ENCODE peak calls at places on chromosome 4, in six cellular contexts. J is lung; B is heart right ventricle; K is CD4-positive, CD25-positive, alpha-beta regulatory T cell; I is CD8-positive, alpha-beta memory T cell; P is PC-3. T is an unnamed sample. For H3K4me1 and H3K27me3, the result is how much of the 10 kb centered on the place peaks cover.

GRCh38 chr4:40321671-40322131 is 13.4 kb upstream of the CHRNA9 start:
- DNase-seq in J (no peak), B (no peak), K (no peak), I (no peak), P (no peak), T (no peak)

GRCh38 chr4:1595789-1596325 is 88.3 kb downstream of the FAM53A start:
- DNase-seq in J (no peak), B (no peak), K (no peak), I (no peak), P (no peak), T (no peak)

GRCh38 chr4:37873383-37873782 is 17.5 kb upstream of the TBC1D1 start:
- DNase-seq in J (no peak), B (no peak), K (no peak), I (no peak), P (peak), T (no peak)

GRCh38 chr4:28600958-28601357 is 1740.3 kb downstream of the STIM2 start:
- DNase-seq in J (no peak), B (no peak), K (no peak), I (no peak), P (no peak), T (no peak)

GRCh38 chr4:64497526-64497925 is 88.3 kb upstream of the TECRL start:
- DNase-seq in J (no peak), B (no peak), K (no peak), I (no peak), P (peak), T (no peak)

GRCh38 chr4:6767725-6768538 is 14.6 kb upstream of the KIAA0232 start:
- DNase-seq in J (no peak), B (no peak), K (no peak), I (no peak), P (no peak), T (no peak)

GRCh38 chr4:56301181-56302076 is 85.9 kb downstream of the AASDH start:
- DNase-seq in J (peak), B (peak), K (peak), I (peak), P (peak), T (peak)

GRCh38 chr4:115972967-115973366 is 859.5 kb upstream of the NDST4 start:
- DNase-seq in J (no peak), B (no peak), K (no peak), I (no peak), P (no peak), T (no peak)

GRCh38 chr4:137283737-137284136 is 248.6 kb downstream of the PCDH18 start:
- DNase-seq in J (no peak), B (no peak), K (no peak), I (no peak), P (peak), T (no peak)

GRCh38 chr4:124266706-124267105 is 445.8 kb downstream of the ANKRD50 start:
- DNase-seq in J (no peak), B (no peak), K (no peak), I (no peak), P (no peak), T (no peak)

GRCh38 chr4:188941524-188942109 is 802.4 kb downstream of the TRIML1 start:
- DNase-seq in J (no peak), B (no peak), K (no peak), I (no peak), P (peak), T (no peak)

GRCh38 chr4:141387299-141387698 is 166.6 kb downstream of the ZNF330 start:
- DNase-seq in J (no peak), B (no peak), K (no peak), I (no peak), P (no peak), T (no peak)

GRCh38 chr4:187606581-187606980 is 389.0 kb upstream of the ZFP42 start:
- DNase-seq in J (no peak), B (peak), K (peak), I (no peak), P (peak), T (no peak)

GRCh38 chr4:184748251-184748652 is 14.4 kb upstream of the CENPU start:
- DNase-seq in J (no peak), B (no peak), K (no peak), I (no peak), P (no peak), T (no peak)

GRCh38 chr4:66489783-66490452 is 819.6 kb upstream of the EPHA5 start:
- DNase-seq in J (no peak), B (no peak), K (no peak), I (no peak), P (peak), T (no peak)

GRCh38 chr4:1029957-1030520 is 18.6 kb downstream of the FGFRL1 start:
- DNase-seq in J (no peak), B (no peak), K (no peak), I (no peak), P (no peak), T (no peak)

GRCh38 chr4:27861802-27862201 is 1001.2 kb downstream of the STIM2 start:
- DNase-seq in J (no peak), B (no peak), K (no peak), I (no peak), P (peak), T (no peak)

GRCh38 chr4:26263165-26263564 is 57.6 kb upstream of the RBPJ start:
- DNase-seq in J (no peak), B (no peak), K (peak), I (no peak), P (peak), T (no peak)

GRCh38 chr4:90982787-90983186 is 855.6 kb downstream of the CCSER1 start:
- DNase-seq in J (no peak), B (no peak), K (no peak), I (no peak), P (no peak), T (no peak)

GRCh38 chr4:1469596-1470392 is 63.6 kb upstream of the NKX1-1 start:
- DNase-seq in J (no peak), B (no peak), K (no peak), I (no peak), P (peak), T (no peak)

GRCh38 chr4:40550900-40551546 is 78.6 kb downstream of the RBM47 start:
- DNase-seq in J (peak), B (no peak), K (peak), I (no peak), P (peak), T (no peak)

GRCh38 chr4:109414938-109415337 is 18.7 kb upstream of the SEC24B start:
- DNase-seq in J (no peak), B (no peak), K (no peak), I (no peak), P (no peak), T (no peak)

GRCh38 chr4:6020633-6021032 is 2.4 kb upstream of the C4orf50 start:
- DNase-seq in J (no peak), B (no peak), K (no peak), I (no peak), P (no peak), T (no peak)

GRCh38 chr4:76955187-76955586 is 5.6 kb downstream of the SEPTIN11 start:
- DNase-seq in J (no peak), B (no peak), K (no peak), I (no peak), P (no peak), T (no peak)

GRCh38 chr4:165537028-165537648 is 158.3 kb downstream of the CPE start:
- DNase-seq in J (no peak), B (peak), K (peak), I (no peak), P (peak), T (no peak)

GRCh38 chr4:139208404-139208945 is 31.5 kb upstream of the ELF2 start:
- DNase-seq in J (no peak), B (peak), K (no peak), I (no peak), P (no peak), T (no peak)

GRCh38 chr4:65669008-65669971 is 999 bp downstream of the EPHA5 start:
- DNase-seq in J (no peak), B (no peak), K (no peak), I (no peak), P (peak), T (no peak)

GRCh38 chr4:24921491-24921890 is 8.6 kb upstream of the CCDC149 start:
- DNase-seq in J (no peak), B (no peak), K (no peak), I (no peak), P (no peak), T (no peak)

GRCh38 chr4:84482564-84483563 is 16.2 kb downstream of the NKX6-1 start:
- DNase-seq in J (no peak), B (no peak), K (no peak), I (no peak), P (no peak), T (no peak)

GRCh38 chr4:23818097-23818648 is 71.7 kb downstream of the PPARGC1A start:
- DNase-seq in J (no peak), B (no peak), K (no peak), I (no peak), P (no peak), T (no peak)

GRCh38 chr4:25559508-25559907 is 96.1 kb upstream of the SLC34A2 start:
- DNase-seq in J (no peak), B (no peak), K (no peak), I (no peak), P (no peak), T (no peak)

GRCh38 chr4:150534818-150535217 is 47.1 kb upstream of the MAB21L2 start:
- DNase-seq in J (no peak), B (no peak), K (no peak), I (no peak), P (no peak), T (no peak)

GRCh38 chr4:46945062-46945461 is 36.0 kb upstream of the COX7B2 start:
- DNase-seq in J (no peak), B (no peak), K (no peak), I (no peak), P (no peak), T (no peak)
- H3K4me1 ChIP-seq in J (under half), B (under half), K (under half), I (under half), P (under half), T (under half)

DNA sequence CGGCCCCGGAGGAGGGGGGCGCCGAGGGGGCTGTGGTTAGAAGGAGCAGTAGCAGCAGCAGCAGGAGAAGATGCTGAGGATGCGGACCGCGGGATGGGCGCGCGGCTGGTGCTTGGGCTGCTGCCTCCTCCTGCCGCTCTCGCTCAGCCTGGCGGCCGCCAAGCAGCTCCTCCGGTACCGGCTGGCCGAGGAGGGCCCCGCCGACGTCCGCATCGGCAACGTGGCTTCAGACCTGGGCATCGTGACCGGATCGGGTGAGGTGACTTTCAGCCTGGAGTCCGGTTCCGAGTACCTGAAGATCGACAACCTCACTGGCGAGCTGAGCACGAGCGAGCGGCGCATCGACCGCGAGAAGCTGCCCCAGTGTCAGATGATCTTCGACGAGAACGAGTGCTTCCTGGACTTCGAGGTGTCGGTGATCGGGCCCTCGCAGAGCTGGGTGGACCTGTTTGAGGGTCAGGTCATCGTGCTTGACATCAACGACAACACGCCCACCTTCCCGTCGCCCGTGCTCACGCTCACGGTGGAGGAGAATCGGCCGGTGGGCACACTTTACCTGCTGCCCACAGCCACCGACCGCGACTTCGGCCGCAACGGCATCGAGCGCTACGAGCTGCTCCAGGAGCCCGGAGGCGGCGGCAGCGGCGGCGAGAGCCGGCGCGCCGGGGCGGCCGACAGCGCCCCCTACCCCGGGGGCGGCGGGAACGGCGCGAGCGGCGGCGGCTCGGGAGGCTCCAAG is 1.4 kb downstream of the PCDH7 start:
- DNase-seq in J (no peak), B (peak), K (no peak), I (no peak), P (peak), T (no peak)
- H3K27ac ChIP-seq in J (peak), B (peak), K (no peak), I (no peak), P (no peak), T (no peak)

DNA sequence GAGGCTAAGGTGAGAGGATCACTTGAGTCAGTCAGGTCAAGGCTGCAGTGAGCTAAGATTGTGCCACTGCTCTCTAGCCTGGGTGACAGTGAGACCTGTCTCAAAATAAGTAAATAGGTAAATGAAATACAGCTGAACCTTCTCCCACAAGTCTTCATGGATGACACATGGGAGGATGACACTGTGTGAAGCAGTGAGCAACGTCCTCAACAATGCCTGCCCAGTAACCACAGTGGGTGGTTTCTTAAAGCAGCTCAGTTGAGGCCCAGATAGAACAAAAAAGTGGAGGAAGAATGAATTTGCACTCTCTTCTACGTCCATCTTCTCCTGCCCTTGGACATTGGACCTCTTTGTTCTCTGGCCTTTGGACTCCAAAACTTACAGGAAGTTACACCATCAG is 52.7 kb downstream of the MSX1 start:
- DNase-seq in J (no peak), B (no peak), K (no peak), I (no peak), P (no peak), T (no peak)
- H3K27me3 ChIP-seq in J (under half), B (under half), K (under half), I (under half), P (under half), T (under half)

DNA sequence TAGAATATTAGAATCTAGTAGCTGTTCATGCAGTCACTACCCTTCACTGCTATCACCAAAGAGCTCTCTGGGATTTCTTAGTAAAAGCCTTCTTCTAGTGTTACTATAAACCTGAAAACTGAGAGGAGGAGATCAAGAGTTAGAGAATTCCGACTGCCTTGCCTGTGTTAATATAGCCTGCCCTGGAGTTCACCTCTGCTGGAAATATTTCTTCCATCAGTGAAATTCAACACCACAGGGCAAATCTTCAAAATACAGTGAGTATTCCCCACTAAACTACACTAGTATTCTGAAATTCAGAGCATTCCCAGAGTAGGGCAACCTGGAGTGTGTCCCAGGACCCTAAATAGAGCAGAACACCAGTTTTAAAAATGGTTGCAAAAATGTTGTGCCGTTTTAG is 301.1 kb downstream of the ARHGAP24 start:
- DNase-seq in J (no peak), B (no peak), K (no peak), I (no peak), P (peak), T (no peak)
- H3K4me1 ChIP-seq in J (under half), B (under half), K (under half), I (under half), P (under half), T (under half)

GRCh38 chr4:152085657-152086056 is 324.9 kb upstream of the GATB start:
- DNase-seq in J (no peak), B (no peak), K (no peak), I (no peak), P (no peak), T (no peak)

GRCh38 chr4:152079543-152080293 is 318.9 kb upstream of the GATB start:
- DNase-seq in J (no peak), B (no peak), K (peak), I (no peak), P (no peak), T (peak)

GRCh38 chr4:152083348-152083747 is 322.5 kb upstream of the GATB start:
- DNase-seq in J (no peak), B (no peak), K (no peak), I (no peak), P (no peak), T (no peak)

GRCh38 chr4:152077582-152077981 is 316.8 kb upstream of the GATB start:
- DNase-seq in J (no peak), B (no peak), K (no peak), I (no peak), P (no peak), T (no peak)

DNA sequence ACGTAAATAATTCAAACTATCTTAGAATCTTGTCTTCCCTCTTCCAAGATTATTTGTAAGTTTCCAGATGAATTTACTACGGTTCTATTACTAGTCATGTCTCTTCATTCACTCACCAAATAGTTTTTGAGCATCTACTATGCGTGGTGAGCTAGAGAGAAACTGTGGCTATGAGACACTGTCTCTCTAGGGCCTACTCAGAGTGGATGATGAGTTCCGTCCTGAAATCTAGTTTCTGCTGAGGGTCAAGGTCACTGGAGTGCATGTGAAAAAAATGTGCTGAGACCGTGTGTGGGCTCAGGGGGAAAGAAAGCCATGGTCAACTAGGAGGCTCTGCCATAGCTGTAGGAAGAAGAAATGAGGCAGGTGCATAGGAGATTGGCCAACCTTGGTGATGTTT is 320.2 kb upstream of the GATB start:
- DNase-seq in J (no peak), B (no peak), K (no peak), I (no peak), P (no peak), T (no peak)
- H3K27ac ChIP-seq in J (no peak), B (no peak), K (peak), I (no peak), P (no peak), T (no peak)

GRCh38 chr4:177006331-177006730 is 213.6 kb upstream of the VEGFC start:
- DNase-seq in J (no peak), B (no peak), K (no peak), I (no peak), P (peak), T (no peak)
- H3K27me3 ChIP-seq in J (under half), B (under half), K (under half), I (under half), P (under half), T (under half)

GRCh38 chr4:7803992-7804758 is 135.5 kb downstream of the AFAP1 start:
- DNase-seq in J (peak), B (peak), K (peak), I (peak), P (peak), T (peak)
- H3K4me1 ChIP-seq in J (under half), B (under half), K (under half), I (under half), P (under half), T (under half)

GRCh38 chr4:60945641-60946040 is 254.5 kb upstream of the ADGRL3 start:
- DNase-seq in J (no peak), B (no peak), K (no peak), I (no peak), P (peak), T (no peak)
- H3K27ac ChIP-seq in J (no peak), B (no peak), K (no peak), I (no peak), P (no peak), T (no peak)